ENCODE peak calls at places on chromosomes 4 and X, in eight cellular contexts. One of them, this sample, is unnamed.

GRCh38 chr4:23889814-23890269 is at the start of gene PPARGC1A:
- DNase-seq in hepatocyte: peak
- DNase-seq in A673: peak
- DNase-seq in ovary: peak
- DNase-seq in CD4-positive, alpha-beta T cell: no peak
- DNase-seq in adrenal gland: peak
- DNase-seq in HCT116: no peak
- DNase-seq in ascending aorta: no peak
- DNase-seq in this sample: no peak

GRCh38 chr4:101014417-101014816 is 332.9 kb downstream of the PPP3CA start:
- DNase-seq in A673: no peak
- DNase-seq in HCT116: no peak
- DNase-seq in adrenal gland: no peak
- DNase-seq in ovary: no peak
- DNase-seq in CD4-positive, alpha-beta T cell: no peak
- DNase-seq in ascending aorta: no peak
- DNase-seq in hepatocyte: no peak
- DNase-seq in this sample: no peak

GRCh38 chr4:81838586-81838985 is 366.9 kb upstream of the RASGEF1B start:
- DNase-seq in ovary: no peak
- DNase-seq in ascending aorta: no peak
- DNase-seq in A673: no peak
- DNase-seq in CD4-positive, alpha-beta T cell: no peak
- DNase-seq in adrenal gland: no peak
- DNase-seq in HCT116: no peak
- DNase-seq in hepatocyte: no peak
- DNase-seq in this sample: no peak

GRCh38 chr4:38230121-38230728 is 270.0 kb downstream of the PTTG2 start:
- DNase-seq in A673: no peak
- DNase-seq in ovary: no peak
- DNase-seq in adrenal gland: no peak
- DNase-seq in ascending aorta: no peak
- DNase-seq in HCT116: peak
- DNase-seq in hepatocyte: peak
- DNase-seq in CD4-positive, alpha-beta T cell: no peak
- DNase-seq in this sample: peak

GRCh38 chr4:73721419-73721818 is 18.9 kb upstream of the CXCL8 start:
- DNase-seq in HCT116: no peak
- DNase-seq in A673: peak
- DNase-seq in adrenal gland: no peak
- DNase-seq in ovary: no peak
- DNase-seq in CD4-positive, alpha-beta T cell: no peak
- DNase-seq in hepatocyte: no peak
- DNase-seq in ascending aorta: no peak
- DNase-seq in this sample: peak

GRCh38 chr4:73080789-73081188 is 11.3 kb upstream of the COX18 start:
- DNase-seq in hepatocyte: no peak
- DNase-seq in adrenal gland: no peak
- DNase-seq in HCT116: no peak
- DNase-seq in CD4-positive, alpha-beta T cell: no peak
- DNase-seq in A673: peak
- DNase-seq in ovary: no peak
- DNase-seq in ascending aorta: no peak
- DNase-seq in this sample: no peak

GRCh38 chrX:153725039-153725831 is 579 bp downstream of the ABCD1 start:
- DNase-seq in adrenal gland: no peak
- DNase-seq in ovary: peak
- DNase-seq in HCT116: no peak
- DNase-seq in CD4-positive, alpha-beta T cell: no peak
- DNase-seq in hepatocyte: no peak
- DNase-seq in ascending aorta: no peak
- DNase-seq in A673: no peak
- DNase-seq in this sample: peak

GRCh38 chrX:16212436-16212835 is 45.2 kb downstream of the MAGEB17 start:
- DNase-seq in hepatocyte: peak
- DNase-seq in HCT116: peak
- DNase-seq in ascending aorta: no peak
- DNase-seq in A673: peak
- DNase-seq in adrenal gland: no peak
- DNase-seq in CD4-positive, alpha-beta T cell: no peak
- DNase-seq in ovary: no peak
- DNase-seq in this sample: no peak

GRCh38 chr4:52568351-52568750 is 90.8 kb downstream of the USP46 start:
- DNase-seq in ovary: no peak
- DNase-seq in A673: no peak
- DNase-seq in HCT116: no peak
- DNase-seq in adrenal gland: no peak
- DNase-seq in hepatocyte: no peak
- DNase-seq in CD4-positive, alpha-beta T cell: no peak
- DNase-seq in ascending aorta: no peak
- DNase-seq in this sample: no peak

GRCh38 chr4:132651193-132651592 is 497.9 kb upstream of the PCDH10 start:
- DNase-seq in HCT116: no peak
- DNase-seq in hepatocyte: no peak
- DNase-seq in ovary: no peak
- DNase-seq in adrenal gland: no peak
- DNase-seq in ascending aorta: no peak
- DNase-seq in CD4-positive, alpha-beta T cell: no peak
- DNase-seq in A673: no peak
- DNase-seq in this sample: no peak
- H3K27ac ChIP-seq in HCT116: no peak
- H3K27ac ChIP-seq in hepatocyte: no peak
- H3K27ac ChIP-seq in ovary: no peak
- H3K27ac ChIP-seq in adrenal gland: no peak
- H3K27ac ChIP-seq in ascending aorta: no peak
- H3K27ac ChIP-seq in CD4-positive, alpha-beta T cell: no peak
- H3K27ac ChIP-seq in A673: no peak
- H3K27ac ChIP-seq in this sample: no peak

GRCh38 chr4:2105559-2105958 is 46.4 kb downstream of the NAT8L start:
- DNase-seq in adrenal gland: no peak
- DNase-seq in CD4-positive, alpha-beta T cell: no peak
- DNase-seq in hepatocyte: no peak
- DNase-seq in A673: no peak
- DNase-seq in HCT116: no peak
- DNase-seq in ascending aorta: no peak
- DNase-seq in ovary: no peak
- DNase-seq in this sample: no peak

GRCh38 chr4:2103843-2104547 is 44.9 kb downstream of the NAT8L start:
- DNase-seq in ovary: no peak
- DNase-seq in ascending aorta: no peak
- DNase-seq in adrenal gland: no peak
- DNase-seq in hepatocyte: no peak
- DNase-seq in HCT116: no peak
- DNase-seq in CD4-positive, alpha-beta T cell: no peak
- DNase-seq in A673: no peak
- DNase-seq in this sample: no peak

GRCh38 chr4:2103127-2103842 is 44.2 kb downstream of the NAT8L start:
- DNase-seq in adrenal gland: no peak
- DNase-seq in A673: no peak
- DNase-seq in CD4-positive, alpha-beta T cell: no peak
- DNase-seq in ascending aorta: no peak
- DNase-seq in hepatocyte: no peak
- DNase-seq in ovary: no peak
- DNase-seq in HCT116: no peak
- DNase-seq in this sample: no peak

GRCh38 chr4:2102045-2102883 is 43.1 kb downstream of the NAT8L start:
- DNase-seq in hepatocyte: no peak
- DNase-seq in ascending aorta: no peak
- DNase-seq in ovary: no peak
- DNase-seq in adrenal gland: no peak
- DNase-seq in A673: no peak
- DNase-seq in CD4-positive, alpha-beta T cell: no peak
- DNase-seq in HCT116: no peak
- DNase-seq in this sample: no peak

GRCh38 chr4:2104556-2105345 is 45.6 kb downstream of the NAT8L start:
- DNase-seq in ascending aorta: no peak
- DNase-seq in hepatocyte: no peak
- DNase-seq in CD4-positive, alpha-beta T cell: no peak
- DNase-seq in ovary: no peak
- DNase-seq in adrenal gland: no peak
- DNase-seq in A673: no peak
- DNase-seq in HCT116: no peak
- DNase-seq in this sample: no peak
- H3K27ac ChIP-seq in ascending aorta: no peak
- H3K27ac ChIP-seq in hepatocyte: no peak
- H3K27ac ChIP-seq in CD4-positive, alpha-beta T cell: no peak
- H3K27ac ChIP-seq in ovary: no peak
- H3K27ac ChIP-seq in adrenal gland: no peak
- H3K27ac ChIP-seq in A673: no peak
- H3K27ac ChIP-seq in HCT116: no peak
- H3K27ac ChIP-seq in this sample: no peak

DNA sequence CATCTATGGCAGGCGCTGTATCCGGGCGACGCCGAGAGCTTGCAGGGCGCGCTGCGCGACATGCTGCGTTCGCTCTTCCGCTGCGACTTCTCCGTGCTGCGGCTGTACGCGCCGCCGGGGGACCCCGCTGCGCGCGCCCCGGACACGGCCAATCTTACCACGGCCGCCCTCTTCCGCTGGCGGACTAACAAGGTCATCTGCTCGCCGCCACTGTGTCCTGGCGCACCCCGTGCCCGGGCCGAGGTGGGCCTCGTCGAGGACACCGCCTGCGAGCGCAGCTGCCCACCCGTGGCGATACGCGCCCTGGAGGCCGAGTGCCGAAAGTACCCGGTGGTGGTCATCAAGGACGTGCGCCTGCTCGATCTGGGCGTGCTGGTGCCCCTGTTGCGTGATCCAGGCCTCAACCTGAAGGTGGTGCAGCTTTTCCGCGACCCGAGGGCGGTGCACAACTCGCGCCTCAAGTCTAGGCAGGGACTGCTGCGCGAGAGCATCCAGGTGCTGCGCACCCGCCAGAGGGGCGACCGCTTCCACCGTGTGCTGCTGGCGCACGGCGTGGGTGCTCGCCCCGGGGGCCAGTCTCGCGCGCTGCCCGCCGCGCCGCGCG is 874 bp downstream of the CHST7 start:
- DNase-seq in CD4-positive, alpha-beta T cell: no peak
- DNase-seq in ascending aorta: no peak
- DNase-seq in adrenal gland: no peak
- DNase-seq in ovary: peak
- DNase-seq in HCT116: no peak
- DNase-seq in hepatocyte: no peak
- DNase-seq in A673: peak
- DNase-seq in this sample: peak
- H3K27ac ChIP-seq in CD4-positive, alpha-beta T cell: peak
- H3K27ac ChIP-seq in ascending aorta: peak
- H3K27ac ChIP-seq in adrenal gland: no peak
- H3K27ac ChIP-seq in ovary: peak
- H3K27ac ChIP-seq in HCT116: peak
- H3K27ac ChIP-seq in hepatocyte: no peak
- H3K27ac ChIP-seq in A673: no peak
- H3K27ac ChIP-seq in this sample: no peak

GRCh38 chr4:168385142-168385490 is 66.6 kb upstream of the DDX60 start:
- DNase-seq in ascending aorta: no peak
- DNase-seq in hepatocyte: no peak
- DNase-seq in A673: no peak
- DNase-seq in HCT116: no peak
- DNase-seq in CD4-positive, alpha-beta T cell: no peak
- DNase-seq in ovary: no peak
- DNase-seq in adrenal gland: no peak
- DNase-seq in this sample: no peak
- H3K27ac ChIP-seq in ascending aorta: no peak
- H3K27ac ChIP-seq in hepatocyte: peak
- H3K27ac ChIP-seq in A673: no peak
- H3K27ac ChIP-seq in HCT116: no peak
- H3K27ac ChIP-seq in CD4-positive, alpha-beta T cell: no peak
- H3K27ac ChIP-seq in ovary: no peak
- H3K27ac ChIP-seq in adrenal gland: no peak
- H3K27ac ChIP-seq in this sample: no peak

GRCh38 chr4:185752881-185753280 is 59.1 kb downstream of the SORBS2 start:
- DNase-seq in hepatocyte: no peak
- DNase-seq in adrenal gland: no peak
- DNase-seq in A673: no peak
- DNase-seq in ascending aorta: no peak
- DNase-seq in CD4-positive, alpha-beta T cell: no peak
- DNase-seq in ovary: no peak
- DNase-seq in HCT116: no peak
- DNase-seq in this sample: no peak

GRCh38 chr4:185754961-185755360 is 57.0 kb downstream of the SORBS2 start:
- DNase-seq in adrenal gland: no peak
- DNase-seq in hepatocyte: no peak
- DNase-seq in ovary: no peak
- DNase-seq in CD4-positive, alpha-beta T cell: no peak
- DNase-seq in A673: no peak
- DNase-seq in HCT116: no peak
- DNase-seq in ascending aorta: no peak
- DNase-seq in this sample: no peak

GRCh38 chr4:185758807-185759206 is 53.2 kb downstream of the SORBS2 start:
- DNase-seq in ascending aorta: no peak
- DNase-seq in HCT116: no peak
- DNase-seq in CD4-positive, alpha-beta T cell: no peak
- DNase-seq in adrenal gland: no peak
- DNase-seq in hepatocyte: no peak
- DNase-seq in ovary: no peak
- DNase-seq in A673: no peak
- DNase-seq in this sample: no peak

DNA sequence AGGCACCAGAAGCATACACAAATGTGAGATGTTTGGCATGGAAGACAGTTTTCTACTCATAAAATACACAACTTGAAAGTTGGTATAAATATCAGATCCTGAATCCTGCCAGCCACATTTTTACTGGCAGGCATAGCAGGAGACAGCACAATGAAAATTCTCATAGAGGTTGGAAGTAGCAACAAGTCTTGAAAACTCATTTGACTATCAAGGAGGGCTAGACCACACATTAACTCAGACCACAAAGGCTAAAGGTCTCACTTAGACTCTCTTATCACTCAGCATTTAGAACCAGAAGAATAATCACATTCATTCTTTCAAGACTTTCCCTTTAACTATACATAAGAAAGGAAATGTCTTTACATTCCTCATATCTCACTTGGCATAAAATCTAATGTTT is 56.5 kb downstream of the SORBS2 start:
- DNase-seq in HCT116: no peak
- DNase-seq in A673: no peak
- DNase-seq in adrenal gland: no peak
- DNase-seq in CD4-positive, alpha-beta T cell: no peak
- DNase-seq in hepatocyte: no peak
- DNase-seq in ascending aorta: no peak
- DNase-seq in ovary: no peak
- DNase-seq in this sample: no peak
- H3K27ac ChIP-seq in HCT116: no peak
- H3K27ac ChIP-seq in A673: no peak
- H3K27ac ChIP-seq in adrenal gland: no peak
- H3K27ac ChIP-seq in CD4-positive, alpha-beta T cell: no peak
- H3K27ac ChIP-seq in hepatocyte: no peak
- H3K27ac ChIP-seq in ascending aorta: no peak
- H3K27ac ChIP-seq in ovary: no peak
- H3K27ac ChIP-seq in this sample: no peak

This sample was measured in trophoblast cell.